ENCODE peak calls at places on chromosomes 7 and 10, in seven cellular contexts. Z, S, K, B, N, Q and W are unnamed samples.

GRCh38 chr7:1055491-1056005 is 11.2 kb downstream of the GPR146 start:
- DNase-seq in K (no peak), N (no peak), Q (no peak), Z (no peak), B (no peak), S (no peak), W (no peak)

GRCh38 chr7:50632561-50633413 is 67.6 kb upstream of the DDC start:
- DNase-seq in B (peak; percentile 35), S (peak; percentile 46), N (peak; percentile 70), Q (peak; percentile 59), Z (peak; percentile 55), K (peak; percentile 50), W (no peak)

GRCh38 chr7:75888464-75889222 is 9.8 kb downstream of the RHBDD2 start:
- DNase-seq in Z (peak; percentile 89), N (no peak), Q (no peak), K (no peak), S (peak; percentile 67), B (no peak), W (no peak)

GRCh38 chr7:69359003-69359555 is 239.2 kb upstream of the AUTS2 start:
- DNase-seq in S (no peak), N (no peak), Q (no peak), B (no peak), K (no peak), Z (no peak), W (no peak)

GRCh38 chr10:101772895-101773761 is 2.8 kb downstream of the FGF8 start:
- DNase-seq in K (no peak), N (no peak), Q (no peak), Z (no peak), S (no peak), B (no peak), W (no peak)

GRCh38 chr10:132058793-132059759 is 6.7 kb upstream of the JAKMIP3 start:
- DNase-seq in Z (no peak), K (no peak), S (no peak), Q (no peak), N (no peak), B (no peak), W (no peak)

GRCh38 chr10:17423641-17424186 is 30.7 kb downstream of the ST8SIA6 start:
- DNase-seq in N (no peak), B (no peak), Z (no peak), K (no peak), Q (no peak), S (no peak), W (no peak)

GRCh38 chr7:101553771-101554445 is 75.2 kb downstream of the MYL10 start:
- DNase-seq in S (no peak), K (no peak), N (no peak), Z (no peak), B (no peak), Q (peak; percentile 1), W (no peak)

GRCh38 chr7:131625817-131626372 is 69.5 kb upstream of the PODXL start:
- DNase-seq in N (no peak), B (peak; percentile 87), S (peak; percentile 31), Q (no peak), K (peak; percentile 91), Z (peak; percentile 49), W (no peak)

GRCh38 chr10:83083866-83084265 is 1055.4 kb upstream of the GHITM start:
- DNase-seq in Q (no peak), S (no peak), N (no peak), Z (no peak), B (no peak), K (no peak), W (no peak)

GRCh38 chr7:30040938-30041337 is 12.7 kb downstream of the PLEKHA8 start:
- DNase-seq in S (no peak), Z (peak; percentile 29), K (no peak), Q (no peak), N (no peak), B (no peak), W (no peak)

GRCh38 chr10:75033399-75034130 is 77.9 kb upstream of the SAMD8 start:
- DNase-seq in S (no peak), B (no peak), K (no peak), N (no peak), Q (no peak), Z (peak; percentile 16), W (no peak)

GRCh38 chr10:107611101-107611500 is 446.6 kb upstream of the SORCS1 start:
- DNase-seq in B (no peak), Z (no peak), N (no peak), K (no peak), S (no peak), Q (no peak), W (no peak)

GRCh38 chr10:43261578-43261965 is 5.3 kb downstream of the RASGEF1A start:
- DNase-seq in N (no peak), B (no peak), K (no peak), Z (no peak), Q (no peak), S (no peak), W (peak; percentile 6)

DNA sequence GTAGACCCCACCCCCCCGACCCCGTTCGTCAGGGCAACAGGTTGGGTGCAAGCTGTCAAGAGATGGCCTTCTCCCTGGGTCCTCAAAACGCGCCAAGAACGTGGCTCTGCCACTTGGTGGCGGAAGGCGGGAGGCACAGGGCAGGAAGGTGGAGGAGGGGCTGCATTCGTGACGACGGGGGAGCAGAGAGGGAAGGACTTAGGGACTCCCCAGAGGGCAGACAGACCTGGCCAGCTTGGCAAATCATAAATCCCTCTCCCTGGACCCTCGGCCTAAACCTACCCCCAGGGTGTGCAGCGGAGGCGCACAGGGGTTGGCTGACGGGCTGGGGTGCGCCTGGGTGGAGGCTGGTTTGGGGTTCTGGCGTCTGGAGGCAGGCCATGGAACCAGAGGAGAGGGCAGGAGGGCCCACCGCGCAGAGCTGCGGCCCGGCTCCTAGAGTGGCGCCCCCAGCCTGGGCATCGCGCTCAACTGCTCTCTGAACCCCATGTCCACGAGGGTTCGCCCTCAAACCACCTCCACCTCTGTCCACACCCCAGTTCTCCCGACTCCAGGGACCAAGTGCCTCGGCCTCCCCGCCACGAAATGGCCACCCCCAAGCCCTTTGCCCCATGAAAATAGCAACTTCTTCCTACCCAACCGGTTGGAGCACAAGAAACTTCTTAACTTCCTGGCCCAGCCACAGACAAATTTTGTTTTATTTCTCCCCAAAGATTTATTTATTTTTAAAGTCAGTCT is 10.8 kb upstream of the GATA3 start:
- DNase-seq in N (no peak), K (no peak), Z (no peak), B (no peak), S (no peak), Q (no peak), W (no peak)
- TF ChIP-seq CTCF in N (no peak), K (no peak), Z (no peak), B (no peak), S (no peak), Q (no peak), W (no peak)

DNA sequence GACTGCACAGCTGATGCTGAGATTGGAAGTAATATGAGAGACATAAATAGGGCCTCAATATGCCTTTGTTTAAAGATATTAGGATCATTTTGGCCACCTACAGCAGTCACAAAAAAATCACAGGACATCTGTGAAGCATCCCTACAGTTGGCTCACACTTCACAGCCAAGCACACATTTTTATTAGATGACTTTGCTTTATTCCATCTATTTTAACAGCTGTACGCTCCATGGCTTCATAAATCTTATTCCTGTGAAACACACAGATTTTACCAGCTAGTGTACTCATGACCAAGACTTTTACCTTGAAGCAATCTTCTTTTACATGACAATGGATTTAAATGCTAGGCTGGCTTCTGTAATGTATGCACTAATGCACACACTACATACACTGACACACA is 254.7 kb upstream of the PITRM1 start:
- DNase-seq in Z (no peak), N (no peak), B (no peak), K (peak; percentile 36), S (no peak), Q (no peak), W (no peak)
- H3K4me1 ChIP-seq in Z (no peaks in the 10 kb centered on the region), N (peaks cover 17% of the 10 kb centered on the region), B (peaks cover 27% of the 10 kb centered on the region), K (peaks cover 14% of the 10 kb centered on the region), S (no peaks in the 10 kb centered on the region), Q (peaks cover 11% of the 10 kb centered on the region), W (peaks cover 3% of the 10 kb centered on the region)

GRCh38 chr10:99845837-99846382 is 63.5 kb downstream of the ABCC2 start:
- DNase-seq in N (peak; percentile 80), K (peak; percentile 94), Z (peak; percentile 88), S (peak; percentile 38), B (peak; percentile 60), Q (peak; percentile 79), W (peak; percentile 88)

GRCh38 chr10:99849057-99849456 is 66.6 kb downstream of the ABCC2 start:
- DNase-seq in Z (no peak), N (no peak), S (no peak), K (no peak), Q (no peak), B (no peak), W (no peak)

GRCh38 chr10:99841746-99842145 is 59.3 kb downstream of the ABCC2 start:
- DNase-seq in N (no peak), S (no peak), Z (no peak), Q (no peak), K (no peak), B (no peak), W (no peak)

GRCh38 chr10:99843310-99843709 is 60.9 kb downstream of the ABCC2 start:
- DNase-seq in S (no peak), B (no peak), K (peak; percentile 15), Z (no peak), Q (no peak), N (no peak), W (no peak)

GRCh38 chr10:99844433-99844955 is 62.1 kb downstream of the ABCC2 start:
- DNase-seq in Q (no peak), Z (no peak), N (no peak), S (no peak), K (no peak), B (no peak), W (no peak)
- TF ChIP-seq POLR2A in Q (no peak), Z (no peak), N (no peak), S (no peak), K (no peak), B (no peak), W (no peak)

DNA sequence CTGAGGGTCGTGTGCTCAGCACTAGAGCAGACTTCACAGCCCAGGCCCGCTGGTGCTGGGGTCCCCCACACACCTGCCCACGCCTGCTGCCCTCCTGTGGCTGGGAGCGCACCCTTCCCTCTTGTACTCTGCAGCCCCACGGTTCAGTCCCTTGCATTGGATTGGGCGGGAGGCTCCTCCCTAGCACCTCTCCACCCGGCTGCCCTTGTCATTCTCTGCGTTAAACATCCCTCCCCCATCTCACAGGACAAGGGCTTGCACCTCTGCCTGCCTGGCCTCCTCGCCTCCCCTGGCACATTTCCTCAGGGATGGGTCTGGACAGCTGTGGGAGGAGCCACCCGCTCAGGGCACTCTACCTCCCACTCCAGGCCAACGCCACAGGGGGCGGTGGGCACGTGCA is 68.7 kb downstream of the ALOX5 start:
- DNase-seq in N (no peak), K (no peak), Q (no peak), S (no peak), B (no peak), Z (no peak), W (no peak)
- TF ChIP-seq CTCF in N (peak; percentile 61), K (no peak), Q (no peak), S (no peak), B (no peak), Z (no peak), W (no peak)

GRCh38 chr10:46264737-46265368 is 21.9 kb upstream of the ANTXRL start:
- DNase-seq in S (no peak), Q (no peak), N (no peak), B (no peak), Z (no peak), K (no peak), W (no peak)
- H3K4me1 ChIP-seq in S (no peaks in the 10 kb centered on the region), Q (no peaks in the 10 kb centered on the region), N (no peaks in the 10 kb centered on the region), B (no peaks in the 10 kb centered on the region), Z (no peaks in the 10 kb centered on the region), K (no peaks in the 10 kb centered on the region), W (no peaks in the 10 kb centered on the region)